ENCODE peak calls at places on chromosomes 4 and X, in four cellular contexts. X, Y, P and Z are unnamed samples.

GRCh38 chr4:24630937-24631336 is 46.6 kb upstream of the DHX15 start:
- DNase-seq in X (peak), Y (no peak), P (no peak), Z (no peak)

GRCh38 chr4:125847518-125847917 is 532.8 kb downstream of the FAT4 start:
- DNase-seq in X (no peak), Y (no peak), P (no peak), Z (no peak)

GRCh38 chr4:32290102-32290501 is 1569.9 kb downstream of the PCDH7 start:
- DNase-seq in X (no peak), Y (no peak), P (no peak), Z (no peak)

GRCh38 chrX:150324035-150324728 is 38.9 kb upstream of the MAMLD1 start:
- DNase-seq in X (peak), Y (no peak), P (peak), Z (peak)

GRCh38 chr4:98510757-98511517 is 147.5 kb downstream of the TSPAN5 start:
- DNase-seq in X (no peak), Y (no peak), P (no peak), Z (no peak)

GRCh38 chrX:46317158-46317557 is 228.1 kb downstream of the ZNF674 start:
- DNase-seq in X (no peak), Y (no peak), P (no peak), Z (peak)

GRCh38 chr4:165175879-165176278 is 31.5 kb upstream of the KLHL2 start:
- DNase-seq in X (no peak), Y (no peak), P (peak), Z (no peak)

GRCh38 chrX:134999469-134999868 is 8.7 kb downstream of the SMIM10 start:
- DNase-seq in X (peak), Y (no peak), P (peak), Z (peak)

GRCh38 chr4:68905598-68906237 is 45.9 kb downstream of the UGT2A3 start:
- DNase-seq in X (no peak), Y (no peak), P (no peak), Z (no peak)

GRCh38 chrX:26008042-26008441 is 130.1 kb upstream of the MAGEB18 start:
- DNase-seq in X (no peak), Y (no peak), P (no peak), Z (no peak)

GRCh38 chrX:13747836-13748235 is 13.3 kb downstream of the OFD1 start:
- DNase-seq in X (peak), Y (no peak), P (peak), Z (peak)

GRCh38 chr4:11589676-11590075 is 161.0 kb upstream of the HS3ST1 start:
- DNase-seq in X (no peak), Y (no peak), P (no peak), Z (no peak)

GRCh38 chr4:2831611-2832308 is 11.9 kb upstream of the ADD1 start:
- DNase-seq in X (no peak), Y (no peak), P (no peak), Z (no peak)

GRCh38 chrX:41445781-41446358 is 1.3 kb upstream of the NYX start:
- DNase-seq in X (no peak), Y (no peak), P (no peak), Z (no peak)

GRCh38 chr4:42018451-42018850 is 28.1 kb downstream of the SLC30A9 start:
- DNase-seq in X (no peak), Y (no peak), P (no peak), Z (no peak)

GRCh38 chr4:108965031-108965430 is 202.2 kb upstream of the ETNPPL start:
- DNase-seq in X (no peak), Y (no peak), P (no peak), Z (no peak)

GRCh38 chr4:82715731-82716617 is 82.6 kb downstream of the SCD5 start:
- DNase-seq in X (peak), Y (no peak), P (no peak), Z (no peak)

GRCh38 chrX:47030339-47030738 is 47.9 kb upstream of the RGN start:
- DNase-seq in X (peak), Y (no peak), P (peak), Z (peak)

GRCh38 chr4:8200302-8200975 is 1.3 kb downstream of the SH3TC1 start:
- DNase-seq in X (no peak), Y (no peak), P (peak), Z (no peak)

GRCh38 chr4:104395219-104395618 is 99.5 kb downstream of the CXXC4 start:
- DNase-seq in X (no peak), Y (no peak), P (no peak), Z (no peak)

GRCh38 chr4:78214078-78214477 is 157.0 kb downstream of the FRAS1 start:
- DNase-seq in X (no peak), Y (no peak), P (no peak), Z (no peak)

GRCh38 chrX:41064028-41064427 is 21.2 kb upstream of the USP9X start:
- DNase-seq in X (no peak), Y (no peak), P (no peak), Z (no peak)

GRCh38 chr4:40878548-40879055 is 128.8 kb downstream of the NSUN7 start:
- DNase-seq in X (no peak), Y (no peak), P (no peak), Z (no peak)

GRCh38 chr4:85677286-85677685 is 202.3 kb downstream of the ARHGAP24 start:
- DNase-seq in X (no peak), Y (no peak), P (peak), Z (no peak)

GRCh38 chr4:147360301-147360700 is 120.6 kb upstream of the EDNRA start:
- DNase-seq in X (no peak), Y (no peak), P (no peak), Z (no peak)

DNA sequence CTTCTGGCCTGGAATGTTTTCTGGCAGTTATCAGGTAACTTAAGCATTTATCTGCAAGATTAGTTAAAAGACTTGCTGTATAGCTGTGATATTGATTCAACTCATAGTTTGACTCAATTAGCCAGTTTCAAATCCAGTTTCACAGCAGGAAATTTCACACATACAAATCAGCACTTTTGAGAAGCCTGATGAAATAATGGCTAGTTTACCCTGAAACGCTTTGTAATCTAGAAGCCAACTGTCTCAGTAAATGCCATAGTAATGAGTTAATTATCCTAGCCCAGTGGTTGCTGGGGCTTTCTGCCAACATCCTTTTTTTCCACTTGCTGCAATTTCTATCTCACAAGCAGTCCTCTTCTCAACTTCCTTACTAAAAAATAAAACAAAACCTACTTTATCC is 53.1 kb downstream of the ARHGEF38 start:
- DNase-seq in X (no peak), Y (no peak), P (no peak), Z (no peak)
- H3K4me2 ChIP-seq in X (no peak), Y (no peak), P (no peak), Z (no peak)

GRCh38 chrX:153845842-153846241 is 15.5 kb upstream of the PDZD4 start:
- DNase-seq in X (no peak), Y (no peak), P (no peak), Z (no peak)
- TF ChIP-seq FOSL1 in X (no peak), Y (no peak), P (no peak), Z (no peak)

DNA sequence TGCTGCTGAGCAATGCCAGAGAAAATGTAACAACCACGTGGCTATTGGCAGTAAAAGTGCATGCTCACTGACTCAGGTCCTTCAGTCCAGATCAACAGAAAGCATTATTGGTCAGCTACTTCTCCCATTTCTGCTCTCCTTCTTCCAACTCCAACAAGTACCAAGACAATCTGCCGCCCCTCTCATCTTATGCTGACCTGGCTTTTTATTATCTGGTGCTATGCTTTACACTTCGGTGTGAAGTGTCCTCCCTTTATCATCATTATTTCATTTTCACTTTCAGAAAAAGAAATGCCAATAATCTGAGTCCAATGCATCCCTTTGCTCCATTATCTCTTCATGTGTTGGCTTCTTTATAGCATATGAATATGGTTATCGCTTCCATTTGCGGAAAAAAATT is 133.7 kb upstream of the UGT8 start:
- DNase-seq in X (no peak), Y (no peak), P (no peak), Z (no peak)
- TF ChIP-seq SRF in X (no peak), Y (no peak), P (no peak), Z (no peak)

GRCh38 chr4:154616287-154616686 is 3.8 kb upstream of the FGG start:
- DNase-seq in X (no peak), Y (no peak), P (no peak), Z (no peak)
- H3K4me2 ChIP-seq in X (no peak), Y (no peak), P (no peak), Z (no peak)

GRCh38 chr4:139918591-139918990 is 235.4 kb downstream of the MAML3 start:
- DNase-seq in X (no peak), Y (no peak), P (no peak), Z (no peak)
- TF ChIP-seq FOSL1 in X (no peak), Y (no peak), P (no peak), Z (no peak)

GRCh38 chrX:129650821-129651510 is 3.8 kb downstream of the APLN start:
- DNase-seq in X (no peak), Y (no peak), P (no peak), Z (no peak)
- TF ChIP-seq SRF in X (no peak), Y (no peak), P (no peak), Z (no peak)

GRCh38 chr4:128162434-128162833 is 101.3 kb downstream of the LARP1B start:
- DNase-seq in X (no peak), Y (no peak), P (no peak), Z (no peak)
- H3K4me2 ChIP-seq in X (no peak), Y (no peak), P (no peak), Z (peak)

DNA sequence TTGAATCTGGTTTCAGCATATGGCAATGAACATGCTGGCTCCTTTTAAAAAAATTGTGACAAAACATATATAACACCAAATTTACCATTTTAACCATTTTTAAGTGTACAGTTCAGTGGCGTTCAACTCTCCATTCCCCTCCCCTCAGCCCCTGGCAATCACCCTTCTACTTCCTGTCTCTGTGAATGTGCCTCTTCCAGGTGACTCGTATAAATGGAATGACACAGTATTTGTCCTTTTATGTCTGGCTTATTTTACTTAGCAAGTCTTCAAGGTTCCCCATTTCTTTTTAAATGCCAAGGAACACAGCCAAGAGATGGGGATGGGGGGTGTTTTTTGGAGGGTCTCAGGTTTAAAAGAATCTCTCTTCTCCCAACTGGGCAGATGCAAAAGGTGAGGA is 35.4 kb upstream of the BCLAF3 start:
- DNase-seq in X (peak), Y (no peak), P (no peak), Z (no peak)
- TF ChIP-seq FOSL1 in X (peak), Y (no peak), P (no peak), Z (peak)

DNA sequence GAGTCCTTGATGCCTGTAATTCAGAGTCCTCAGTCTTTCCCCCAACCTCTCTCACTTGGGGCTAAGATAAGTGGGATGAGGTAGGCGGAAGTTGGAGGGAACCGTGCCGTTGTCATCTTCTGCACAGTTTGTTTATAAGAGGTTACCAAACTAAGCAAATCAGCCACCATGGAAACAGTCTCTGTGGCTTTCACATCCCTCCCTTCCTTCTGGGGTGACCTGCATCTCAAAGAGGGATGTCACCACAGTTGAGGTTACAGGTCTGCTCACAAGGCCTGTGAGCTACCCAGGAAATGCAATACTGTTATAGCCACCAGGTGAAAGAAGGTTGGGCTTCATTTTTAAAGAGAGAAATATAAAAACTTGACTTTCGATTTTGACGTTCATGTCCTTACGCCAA is 26.3 kb downstream of the RTL5 start:
- DNase-seq in X (no peak), Y (no peak), P (no peak), Z (no peak)
- TF ChIP-seq SRF in X (no peak), Y (no peak), P (no peak), Z (no peak)